ENCODE peak calls at places on chromosome 14, in eight cellular contexts. R is choroid plexus epithelial cell; H is fibroblast of the aortic adventitia; K is mucosa of descending colon; A is astrocyte of the spinal cord; C is Jurkat, Clone E6-1; Y is HCT116; Z is brain microvascular endothelial cell. N is an unnamed sample.

GRCh38 chr14:34872822-34873590 is 2.2 kb downstream of the BAZ1A start:
- DNase-seq in A (peak; percentile 53), K (peak; percentile 30), C (no peak), Z (peak; percentile 51), H (peak; percentile 64), Y (no peak), R (peak; percentile 65), N (peak; percentile 73)

GRCh38 chr14:40697221-40697620 is 909.5 kb upstream of the LRFN5 start:
- DNase-seq in Y (no peak), R (no peak), H (no peak), K (no peak), Z (no peak), A (peak; percentile 0), C (no peak), N (peak; percentile 2)

GRCh38 chr14:71651228-71651627 is 281.0 kb upstream of the RGS6 start:
- DNase-seq in K (no peak), Z (peak; percentile 87), A (peak; percentile 92), R (peak; percentile 96), H (peak; percentile 95), Y (no peak), C (peak; percentile 11), N (peak; percentile 89)

GRCh38 chr14:68363841-68364711 is 428.8 kb downstream of the ZFP36L1 start:
- DNase-seq in Z (peak; percentile 90), R (peak; percentile 72), C (no peak), H (no peak), Y (no peak), K (no peak), A (peak; percentile 94), N (peak; percentile 31)

GRCh38 chr14:69693823-69694729 is 72.9 kb upstream of the SRSF5 start:
- DNase-seq in Z (no peak), R (no peak), A (no peak), Y (no peak), C (no peak), H (peak; percentile 50), K (peak; percentile 87), N (peak; percentile 47)

GRCh38 chr14:77260631-77261030 is 10.4 kb downstream of the NGB start:
- DNase-seq in R (peak; percentile 10), Z (no peak), C (no peak), A (no peak), K (peak; percentile 5), Y (no peak), H (no peak), N (no peak)

GRCh38 chr14:30340495-30340894 is 218.5 kb upstream of the G2E3 start:
- DNase-seq in C (no peak), K (no peak), Y (no peak), A (no peak), H (no peak), R (no peak), Z (no peak), N (no peak)

GRCh38 chr14:29536886-29537511 is 390.6 kb downstream of the PRKD1 start:
- DNase-seq in H (peak; percentile 61), A (peak; percentile 52), Z (peak; percentile 1), Y (no peak), R (peak; percentile 57), C (peak; percentile 11), K (no peak), N (peak; percentile 49)

GRCh38 chr14:105086833-105087307 is 21.6 kb upstream of the GPR132 start:
- DNase-seq in Y (peak; percentile 24), C (peak; percentile 54), R (peak; percentile 67), A (peak; percentile 78), H (peak; percentile 66), K (peak; percentile 71), Z (peak; percentile 40), N (peak; percentile 91)

DNA sequence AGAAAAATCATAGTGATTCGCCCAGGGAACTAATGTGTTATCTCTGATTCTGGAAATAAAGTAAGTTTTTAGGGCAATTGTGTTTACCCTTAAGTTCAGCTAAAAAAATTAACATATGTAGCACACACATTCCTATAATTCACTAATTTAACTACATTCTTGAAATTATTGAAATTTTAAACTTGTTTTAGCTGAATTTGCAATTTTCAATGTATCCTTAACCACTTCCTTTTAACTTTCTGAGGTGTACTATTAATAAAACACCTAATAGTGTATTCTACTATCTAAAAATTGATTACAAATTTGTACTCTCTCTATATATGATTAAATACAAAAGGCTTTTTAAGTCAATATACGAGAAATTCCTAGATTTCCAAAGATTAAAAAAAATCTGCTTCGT is 2.2 kb downstream of the KLHL28 start:
- DNase-seq in R (no peak), Y (no peak), C (no peak), A (no peak), Z (no peak), K (no peak), H (no peak), N (no peak)
- H3K4me3 ChIP-seq in R (no peak overlapping the region), Y (peak overlapping the region; percentile 72), C (no peak overlapping the region), A (no peak overlapping the region), Z (no peak overlapping the region), K (no peak overlapping the region), H (peak overlapping the region; percentile 75), N (peak overlapping the region; percentile 95)

GRCh38 chr14:51176819-51177218 is 63.2 kb upstream of the TMX1 start:
- DNase-seq in Y (no peak), R (no peak), A (no peak), K (no peak), H (no peak), C (no peak), Z (no peak), N (no peak)

GRCh38 chr14:51185754-51186153 is 54.3 kb upstream of the TMX1 start:
- DNase-seq in Y (no peak), H (no peak), R (no peak), A (no peak), C (no peak), Z (no peak), K (no peak), N (no peak)

GRCh38 chr14:51180577-51180976 is 59.5 kb upstream of the TMX1 start:
- DNase-seq in Z (no peak), H (no peak), K (no peak), R (no peak), C (no peak), Y (no peak), A (no peak), N (no peak)

GRCh38 chr14:51185180-51185579 is 54.9 kb upstream of the TMX1 start:
- DNase-seq in H (no peak), A (no peak), C (no peak), Z (no peak), K (no peak), R (no peak), Y (no peak), N (no peak)

DNA sequence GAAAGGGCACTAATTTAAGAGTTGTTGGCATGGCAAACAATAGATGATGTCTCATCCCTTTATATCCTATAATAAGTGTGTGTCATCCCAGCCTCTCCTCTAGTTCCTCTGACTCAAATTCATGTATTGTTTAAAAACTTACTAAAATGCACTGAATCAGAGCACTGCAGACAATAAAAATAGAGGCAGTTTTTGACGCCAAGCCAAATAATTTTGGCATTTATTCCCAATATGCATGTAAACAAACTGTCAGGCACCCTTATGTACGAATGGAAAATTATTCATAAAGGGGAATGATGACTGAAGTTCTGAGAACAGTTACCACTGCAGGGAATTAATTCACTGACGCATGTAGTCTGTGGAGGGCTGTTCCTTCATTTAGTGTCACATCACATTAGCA is 57.9 kb upstream of the TMX1 start:
- DNase-seq in R (no peak), Y (no peak), Z (no peak), C (no peak), H (peak; percentile 69), A (no peak), K (no peak), N (peak; percentile 84)
- H3K4me3 ChIP-seq in R (no peak overlapping the region), Y (no peak overlapping the region), Z (no peak overlapping the region), C (no peak overlapping the region), H (no peak overlapping the region), A (no peak overlapping the region), K (no peak overlapping the region), N (no peak overlapping the region)

GRCh38 chr14:74615735-74616134 is 3.7 kb upstream of the LTBP2 start:
- DNase-seq in A (no peak), K (no peak), Z (no peak), H (no peak), C (no peak), R (no peak), Y (no peak), N (peak; percentile 49)

GRCh38 chr14:74612346-74613021 is 447 bp upstream of the LTBP2 start:
- DNase-seq in C (peak; percentile 46), R (peak; percentile 78), Y (no peak), K (peak; percentile 84), Z (peak; percentile 55), A (peak; percentile 84), H (peak; percentile 75), N (peak; percentile 94)

GRCh38 chr14:74613211-74613914 is 1.3 kb upstream of the LTBP2 start:
- DNase-seq in Y (no peak), R (no peak), Z (no peak), K (no peak), A (no peak), H (no peak), C (no peak), N (no peak)

GRCh38 chr14:74616507-74616906 is 4.5 kb upstream of the LTBP2 start:
- DNase-seq in K (no peak), Y (peak; percentile 73), H (peak; percentile 83), A (peak; percentile 86), C (no peak), Z (peak; percentile 86), R (peak; percentile 77), N (peak; percentile 96)

GRCh38 chr14:74614508-74615495 is 2.8 kb upstream of the LTBP2 start:
- DNase-seq in K (no peak), R (no peak), Z (peak; percentile 33), A (no peak), C (no peak), H (no peak), Y (no peak), N (peak; percentile 64)
- H3K4me3 ChIP-seq in K (no peak overlapping the region), R (no peak overlapping the region), Z (peak overlapping the region; percentile 9), A (no peak overlapping the region), C (no peak overlapping the region), H (no peak overlapping the region), Y (no peak overlapping the region), N (peak overlapping the region; percentile 67)

GRCh38 chr14:23022849-23023499 is 11.7 kb downstream of the PSMB5 start:
- DNase-seq in R (no peak), Y (no peak), C (no peak), K (no peak), Z (no peak), A (no peak), H (no peak), N (no peak)

GRCh38 chr14:23021969-23022368 is 12.0 kb upstream of the C14orf93 start:
- DNase-seq in K (no peak), Z (no peak), H (no peak), R (no peak), A (no peak), C (no peak), Y (no peak), N (no peak)

GRCh38 chr14:23023500-23024152 is 11.1 kb downstream of the PSMB5 start:
- DNase-seq in R (no peak), C (no peak), A (no peak), Z (no peak), K (no peak), Y (no peak), H (no peak), N (no peak)

GRCh38 chr14:23020143-23021128 is 10.5 kb upstream of the C14orf93 start:
- DNase-seq in Z (no peak), A (no peak), Y (no peak), R (no peak), K (no peak), C (no peak), H (no peak), N (no peak)

DNA sequence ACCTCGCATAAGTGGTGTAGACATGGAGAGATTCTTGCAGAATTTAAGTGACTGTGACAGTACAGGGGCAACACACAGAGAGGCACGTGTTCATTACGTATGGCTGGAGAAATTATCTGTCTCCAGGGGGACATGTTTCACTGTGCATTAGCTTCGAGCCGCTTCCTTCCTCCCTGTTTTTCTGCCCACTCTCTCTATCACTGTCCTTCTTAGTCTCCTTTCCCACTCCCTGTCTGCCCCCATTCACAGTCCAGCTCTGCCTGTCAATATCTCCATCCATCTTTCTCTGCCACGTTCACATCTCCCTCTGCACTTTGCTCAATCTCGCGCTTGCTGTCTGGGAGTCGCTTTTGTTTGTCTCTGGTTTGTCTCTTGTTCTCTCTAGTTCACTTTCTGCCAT is 11.5 kb upstream of the C14orf93 start:
- DNase-seq in Z (no peak), A (no peak), Y (no peak), C (no peak), H (no peak), K (no peak), R (no peak), N (no peak)
- H3K4me3 ChIP-seq in Z (no peak overlapping the region), A (no peak overlapping the region), Y (no peak overlapping the region), C (no peak overlapping the region), H (no peak overlapping the region), K (no peak overlapping the region), R (no peak overlapping the region), N (no peak overlapping the region)